ENCODE peak calls at places on chromosomes 7 and 10, in five cellular contexts. B is K562, M is A549, U is GM12878, J is WTC11. G is an unnamed sample.

GRCh38 chr10:100730739-100731602 is 14.4 kb upstream of the PAX2 start:
- DNase-seq in M (peak), U (peak), J (no peak), B (no peak), G (peak)

GRCh38 chr10:131453772-131454634 is 142.5 kb upstream of the TCERG1L start:
- DNase-seq in J (peak), U (no peak), M (no peak), B (peak), G (peak)

GRCh38 chr10:69410487-69410886 is 6.2 kb downstream of the TACR2 start:
- DNase-seq in J (no peak), B (no peak), U (no peak), M (no peak), G (no peak)

GRCh38 chr7:149780056-149780455 is 6.7 kb upstream of the ZNF467 start:
- DNase-seq in J (no peak), B (no peak), U (no peak), M (no peak), G (no peak)

GRCh38 chr7:27121656-27122055 is 8.9 kb downstream of the HOXA4 start:
- DNase-seq in B (no peak), J (no peak), M (no peak), U (no peak), G (no peak)

GRCh38 chr7:24835643-24836042 is 78.4 kb upstream of the GSDME start:
- DNase-seq in B (no peak), J (no peak), M (no peak), U (no peak), G (no peak)

GRCh38 chr10:76736392-76736791 is 901.2 kb downstream of the KCNMA1 start:
- DNase-seq in J (no peak), U (no peak), M (no peak), B (no peak), G (no peak)

GRCh38 chr7:111919690-111920179 is 286.5 kb downstream of the DOCK4 start:
- DNase-seq in U (no peak), B (no peak), M (no peak), J (no peak), G (peak)

GRCh38 chr10:131858583-131859340 is 42.0 kb upstream of the PPP2R2D start:
- DNase-seq in U (no peak), J (no peak), B (no peak), M (no peak), G (no peak)

GRCh38 chr10:606767-607544 is 82.5 kb downstream of the DIP2C start:
- DNase-seq in J (no peak), M (no peak), U (no peak), B (no peak), G (no peak)

GRCh38 chr7:77455334-77455733 is 39.2 kb upstream of the GSAP start:
- DNase-seq in U (no peak), J (no peak), M (peak), B (no peak), G (peak)

GRCh38 chr7:93036807-93037206 is 81.0 kb downstream of the SAMD9 start:
- DNase-seq in B (no peak), J (no peak), U (peak), M (no peak), G (no peak)

GRCh38 chr10:71429304-71429703 is 32.6 kb downstream of the CDH23 start:
- DNase-seq in J (no peak), B (no peak), U (no peak), M (no peak), G (no peak)

GRCh38 chr7:12820777-12821176 is 133.3 kb downstream of the ARL4A start:
- DNase-seq in J (no peak), M (no peak), U (no peak), B (no peak), G (no peak)

GRCh38 chr7:150380463-150380862 is 1.3 kb downstream of the ZNF775 start:
- DNase-seq in J (peak), M (no peak), U (no peak), B (no peak), G (no peak)

GRCh38 chr7:155798673-155799439 is 13.4 kb downstream of the SHH start:
- DNase-seq in J (no peak), M (no peak), B (no peak), U (no peak), G (no peak)

GRCh38 chr7:112669306-112669705 is 120.9 kb downstream of the TMEM168 start:
- DNase-seq in B (no peak), M (no peak), U (no peak), J (no peak), G (no peak)

GRCh38 chr10:33095867-33096479 is 137.9 kb upstream of the ITGB1 start:
- DNase-seq in M (no peak), J (peak), U (peak), B (no peak), G (no peak)

GRCh38 chr10:49608925-49609282 is 1.2 kb upstream of the SLC18A3 start:
- DNase-seq in U (no peak), B (no peak), J (peak), M (no peak), G (no peak)

DNA sequence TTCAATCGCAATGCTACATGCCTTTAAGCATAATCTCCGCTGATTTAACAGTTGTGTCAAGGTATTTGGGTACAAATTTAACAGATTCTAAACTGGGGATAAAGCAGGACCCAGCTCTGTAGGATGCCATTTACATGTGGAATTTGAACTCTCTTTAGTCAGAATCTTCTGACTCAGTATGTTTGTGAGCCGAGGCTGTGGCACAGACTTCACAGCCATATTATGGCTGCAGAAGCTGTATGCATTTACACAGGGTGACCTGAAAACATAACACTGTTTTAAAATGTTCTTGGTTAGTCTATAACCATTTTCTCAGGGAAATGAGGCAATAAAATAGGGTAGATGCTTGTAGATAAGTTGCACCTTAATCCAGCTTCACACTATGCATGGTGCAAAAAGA is 8.7 kb downstream of the PDLIM1 start:
- DNase-seq in M (no peak), B (no peak), U (no peak), J (no peak), G (peak)
- TF ChIP-seq ESRRA in M (no peak), B (no peak), U (no peak), J (no peak), G (no peak)

DNA sequence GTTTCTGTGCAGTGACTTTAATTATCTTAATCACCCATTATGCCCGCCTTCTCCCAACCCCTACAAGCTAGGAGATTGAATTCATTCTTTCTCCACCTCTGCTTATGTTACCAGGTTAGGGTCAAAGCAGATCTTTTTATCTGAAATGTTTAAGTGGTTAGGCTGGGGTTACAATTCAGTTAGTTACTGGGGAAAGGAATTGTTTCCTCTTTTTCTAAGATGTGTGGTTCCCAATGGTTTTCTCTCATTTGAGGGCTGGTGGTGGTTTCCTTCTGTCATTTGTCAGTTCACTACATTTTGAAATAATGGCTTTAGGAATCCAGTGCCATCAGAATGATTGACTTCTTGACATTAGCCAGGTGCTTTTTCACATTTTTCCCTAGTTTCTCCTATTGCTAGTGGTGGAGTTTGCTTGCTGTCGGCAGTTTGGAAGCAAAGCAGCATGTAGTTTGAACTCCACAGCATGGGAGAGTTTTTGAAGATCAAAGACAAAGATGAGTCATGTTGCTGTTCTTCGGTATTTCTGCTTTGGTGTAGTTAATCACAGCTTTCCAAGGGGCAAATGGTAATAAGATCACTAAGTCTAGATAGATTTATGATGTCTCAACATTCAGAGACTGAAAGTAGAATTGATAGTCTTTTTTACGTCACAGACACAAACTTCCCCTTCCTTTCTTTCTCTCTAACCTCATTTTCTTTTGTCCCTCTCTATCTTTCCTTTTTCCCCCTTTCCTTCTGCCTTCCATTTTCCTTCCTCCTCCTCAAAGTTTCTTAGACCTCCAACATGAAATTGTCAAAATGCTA is 168.2 kb downstream of the SND1 start:
- DNase-seq in M (no peak), J (no peak), U (peak), B (peak), G (peak)
- TF ChIP-seq ESRRA in M (no peak), J (no peak), U (no peak), B (no peak), G (no peak)

GRCh38 chr7:142012825-142013506 is 17.3 kb downstream of the MGAM start:
- DNase-seq in U (no peak), J (peak), M (no peak), B (no peak), G (no peak)
- TF ChIP-seq ESRRA in U (no peak), J (no peak), M (no peak), B (no peak), G (no peak)

DNA sequence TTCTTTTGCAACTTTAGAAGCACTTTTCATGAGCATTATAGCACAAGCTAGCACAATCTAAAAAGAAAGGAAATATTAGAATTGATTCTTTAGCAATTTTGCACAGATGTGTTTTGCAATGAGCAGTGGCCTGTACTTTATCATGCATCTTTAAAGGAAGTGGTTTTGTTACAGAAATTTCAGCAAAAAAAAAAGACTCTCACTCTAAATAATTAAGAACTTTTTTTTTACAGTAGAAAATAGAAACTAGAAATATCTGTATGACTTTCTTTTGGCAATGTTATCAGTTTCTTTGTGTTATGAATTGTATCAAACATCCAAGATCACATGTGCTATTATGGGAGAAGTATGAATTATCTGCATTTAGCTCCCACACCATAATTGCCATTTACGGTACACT is 195.7 kb upstream of the KLF6 start:
- DNase-seq in J (no peak), U (no peak), B (no peak), M (no peak), G (no peak)
- TF ChIP-seq ESRRA in J (no peak), U (no peak), B (no peak), M (no peak), G (no peak)

G was measured in HepG2.